ENCODE peak calls at places on chromosomes 7 and 10, in four cellular contexts. G, F, T and X are unnamed samples.

GRCh38 chr7:1087952-1088920 is at the start of gene GPER1:
- DNase-seq in G (no peak), F (peak), T (peak), X (peak)

GRCh38 chr7:47502240-47502877 is 79.6 kb downstream of the TNS3 start:
- DNase-seq in G (no peak), F (no peak), T (no peak), X (peak)

GRCh38 chr10:132570771-132571564 is 33.4 kb downstream of the INPP5A start:
- DNase-seq in G (no peak), F (no peak), T (no peak), X (no peak)

GRCh38 chr10:43124094-43124521 is 14.1 kb upstream of the CSGALNACT2 start:
- DNase-seq in G (no peak), F (no peak), T (no peak), X (no peak)

GRCh38 chr7:47600199-47601118 is 18.5 kb upstream of the TNS3 start:
- DNase-seq in G (no peak), F (no peak), T (no peak), X (no peak)

GRCh38 chr10:2759203-2759602 is 308.1 kb upstream of the PFKP start:
- DNase-seq in G (no peak), F (no peak), T (no peak), X (no peak)

GRCh38 chr10:34526758-34527730 is 288.1 kb downstream of the PARD3 start:
- DNase-seq in G (no peak), F (peak), T (no peak), X (no peak)

GRCh38 chr7:2214636-2215035 is 18.1 kb downstream of the MAD1L1 start:
- DNase-seq in G (no peak), F (no peak), T (no peak), X (no peak)

GRCh38 chr10:6052247-6053221 is 9.6 kb downstream of the IL2RA start:
- DNase-seq in G (no peak), F (no peak), T (no peak), X (no peak)

GRCh38 chr7:126839624-126840023 is 413.1 kb downstream of the GRM8 start:
- DNase-seq in G (no peak), F (no peak), T (no peak), X (no peak)

GRCh38 chr7:46707973-46708372 is 786.9 kb upstream of the IGFBP3 start:
- DNase-seq in G (no peak), F (no peak), T (no peak), X (no peak)

GRCh38 chr10:6002809-6003500 is 25.6 kb upstream of the IL15RA start:
- DNase-seq in G (no peak), F (no peak), T (no peak), X (no peak)

GRCh38 chr10:53997953-53998352 is 803.1 kb downstream of the PCDH15 start:
- DNase-seq in G (no peak), F (no peak), T (peak), X (peak)

GRCh38 chr7:93148135-93148534 is at the start of gene SAMD9L:
- DNase-seq in G (no peak), F (no peak), T (no peak), X (no peak)

GRCh38 chr7:41809487-41810257 is 106.8 kb upstream of the INHBA start:
- DNase-seq in G (no peak), F (no peak), T (no peak), X (no peak)

GRCh38 chr7:143216151-143216550 is 5.7 kb upstream of the TAS2R40 start:
- DNase-seq in G (no peak), F (no peak), T (no peak), X (no peak)

GRCh38 chr7:97973206-97973658 is 16.8 kb downstream of the OCM2 start:
- DNase-seq in G (peak), F (peak), T (peak), X (no peak)

GRCh38 chr7:93202594-93203273 is 23.5 kb downstream of the HEPACAM2 start:
- DNase-seq in G (no peak), F (no peak), T (no peak), X (no peak)

DNA sequence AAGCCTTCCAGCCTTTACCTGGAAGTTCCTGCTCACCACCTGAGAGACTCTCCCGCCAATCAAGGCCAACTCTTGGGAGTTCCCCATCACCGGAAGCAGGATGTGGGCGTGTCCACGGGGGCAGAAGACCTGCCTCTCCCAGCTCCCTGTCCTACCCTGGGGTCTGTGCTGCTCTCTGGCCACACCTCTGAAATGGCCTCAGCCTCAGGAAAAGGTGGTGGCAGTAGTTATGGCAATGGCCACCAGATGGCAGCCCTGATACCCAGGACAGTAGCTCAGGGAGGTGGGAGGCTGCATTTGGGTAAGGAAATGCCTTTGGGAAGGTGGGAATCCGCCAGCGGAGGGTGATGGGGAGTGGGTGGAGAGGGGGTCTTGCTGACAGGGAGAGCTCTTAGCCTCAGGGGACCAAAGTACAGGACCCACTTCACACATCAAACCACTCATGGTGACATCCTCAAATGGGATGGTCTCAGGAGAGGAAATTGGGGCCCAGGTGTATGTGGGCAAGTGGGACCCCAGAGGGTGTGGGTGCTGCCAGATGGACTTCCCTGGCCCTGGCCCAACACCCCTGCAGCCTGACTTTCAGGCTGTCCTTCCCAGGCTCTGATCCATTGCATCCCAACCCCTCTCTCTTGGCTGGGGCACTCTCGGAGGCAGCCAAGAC is 33.9 kb downstream of the KAZALD1 start:
- DNase-seq in G (peak), F (peak), T (peak), X (peak)
- TF ChIP-seq JUND in G (no peak), F (no peak), T (no peak), X (no peak)

DNA sequence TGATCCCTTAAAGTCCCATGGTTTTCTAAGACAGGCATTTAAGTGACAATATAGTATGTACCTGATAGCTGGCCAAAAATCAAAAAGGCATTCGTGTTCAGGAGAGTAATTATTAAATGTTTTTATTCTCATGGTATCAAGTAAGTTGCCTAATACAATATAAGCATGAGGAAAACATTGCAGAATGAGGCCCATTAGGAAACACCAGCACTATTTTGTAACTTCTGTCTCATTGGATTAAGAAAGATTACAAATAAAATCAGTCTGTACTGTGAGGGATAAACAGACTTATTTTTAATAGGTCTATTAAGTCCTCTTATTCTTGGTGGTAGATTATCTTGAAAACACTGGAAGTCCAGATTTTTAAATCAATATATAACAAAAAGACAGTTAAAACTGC is 110.1 kb downstream of the SNX13 start:
- DNase-seq in G (no peak), F (no peak), T (no peak), X (no peak)
- TF ChIP-seq JUND in G (no peak), F (no peak), T (no peak), X (no peak)

GRCh38 chr7:38178004-38178694 is at the start of gene STARD3NL:
- DNase-seq in G (peak), F (peak), T (peak), X (peak)

GRCh38 chr7:38181111-38181510 is 3.1 kb downstream of the STARD3NL start:
- DNase-seq in G (no peak), F (no peak), T (no peak), X (no peak)

GRCh38 chr7:38179719-38180333 is 1.8 kb downstream of the STARD3NL start:
- DNase-seq in G (peak), F (no peak), T (no peak), X (no peak)

GRCh38 chr7:38177621-38178003 is 433 bp upstream of the STARD3NL start:
- DNase-seq in G (no peak), F (no peak), T (no peak), X (no peak)

DNA sequence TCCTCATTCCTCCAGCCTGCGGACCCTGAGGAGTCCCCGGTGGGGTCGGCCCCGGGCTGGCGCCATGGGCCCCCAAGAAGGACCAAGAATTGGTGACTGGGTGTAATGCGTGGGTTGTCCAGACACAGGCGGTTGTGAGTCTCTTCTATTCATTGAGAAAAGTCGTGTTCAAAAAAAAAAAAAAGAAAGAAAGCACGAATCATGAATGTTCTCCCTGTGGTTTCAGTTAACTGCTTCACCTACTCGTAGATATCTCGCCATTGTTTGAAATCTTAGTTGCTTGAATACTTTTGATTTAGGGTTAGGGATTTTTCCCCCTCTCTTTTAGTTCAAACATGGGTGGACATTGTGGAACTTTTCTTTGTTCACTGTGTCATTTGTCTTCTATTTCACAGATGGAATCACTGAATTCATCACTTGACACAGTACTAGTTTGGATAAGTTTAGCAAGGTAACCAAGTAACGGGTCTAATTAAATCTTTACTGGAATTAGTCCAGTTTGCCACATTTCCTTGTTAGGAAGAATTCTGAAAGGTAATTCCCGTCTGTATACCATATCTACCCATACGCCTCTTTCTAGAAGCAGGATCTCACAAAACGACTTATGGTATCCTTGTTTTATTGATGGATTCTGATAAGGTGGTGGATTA is 775 bp downstream of the STARD3NL start:
- DNase-seq in G (no peak), F (no peak), T (no peak), X (peak)
- TF ChIP-seq JUND in G (no peak), F (no peak), T (no peak), X (no peak)

GRCh38 chr7:109695386-109695785 is 1125.7 kb downstream of the DNAJB9 start:
- DNase-seq in G (no peak), F (no peak), T (no peak), X (no peak)

GRCh38 chr7:109699661-109700060 is 1130.0 kb downstream of the DNAJB9 start:
- DNase-seq in G (no peak), F (no peak), T (no peak), X (no peak)

GRCh38 chr7:109696723-109697122 is 1127.0 kb downstream of the DNAJB9 start:
- DNase-seq in G (no peak), F (no peak), T (no peak), X (no peak)

DNA sequence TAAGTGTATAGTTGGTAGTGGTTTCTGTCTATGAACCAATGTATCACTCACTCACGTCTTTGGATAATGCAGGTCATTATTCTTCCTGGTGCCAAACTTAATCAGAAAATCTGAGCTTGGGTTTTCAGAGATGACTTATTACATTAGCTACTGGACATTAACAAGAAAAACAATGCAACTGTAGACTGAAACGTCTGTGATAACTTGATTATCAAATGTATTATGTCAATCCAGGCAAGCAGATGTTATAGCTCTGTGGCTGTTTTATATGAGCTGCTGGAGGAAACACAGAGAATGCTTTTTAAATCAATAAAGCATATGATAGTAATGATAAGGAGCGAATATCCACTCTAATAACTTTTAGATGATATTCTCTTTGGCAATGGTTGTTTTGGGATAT is 1124.4 kb downstream of the DNAJB9 start:
- DNase-seq in G (no peak), F (no peak), T (peak), X (no peak)
- TF ChIP-seq JUND in G (no peak), F (no peak), T (no peak), X (no peak)